ENCODE peak calls at places on chromosome 7, in four cellular contexts. X is M059J, S is T-cell, F is hippocampal formation. C is an unnamed sample.

GRCh38 chr7:128876978-128877755 is 14.5 kb downstream of the ATP6V1F start:
- DNase-seq in X (no peak), S (no peak), F (no peak), C (no peak)

GRCh38 chr7:7323352-7323751 is 141.0 kb downstream of the C1GALT1 start:
- DNase-seq in X (peak), S (no peak), F (no peak), C (no peak)

GRCh38 chr7:102273749-102274712 is 12.6 kb upstream of the SH2B2 start:
- DNase-seq in X (peak), S (no peak), F (no peak), C (no peak)

GRCh38 chr7:6106140-6106904 is 75.1 kb downstream of the ANKRD61 start:
- DNase-seq in X (peak), S (peak), F (no peak), C (peak)

GRCh38 chr7:147584771-147585193 is 1005.8 kb upstream of the C7orf33 start:
- DNase-seq in X (no peak), S (no peak), F (no peak), C (no peak)

GRCh38 chr7:69717221-69717620 is 118.9 kb downstream of the AUTS2 start:
- DNase-seq in X (no peak), S (no peak), F (no peak), C (no peak)

GRCh38 chr7:2405601-2406345 is 2.4 kb downstream of the CHST12 start:
- DNase-seq in X (no peak), S (peak), F (no peak), C (no peak)

GRCh38 chr7:64465551-64465950 is 97.3 kb downstream of the ZNF680 start:
- DNase-seq in X (no peak), S (no peak), F (no peak), C (no peak)

GRCh38 chr7:106205621-106206222 is 79.1 kb downstream of the NAMPT start:
- DNase-seq in X (peak), S (no peak), F (no peak), C (no peak)

C was measured in midbrain.